ENCODE peak calls at places on chromosomes 5 and 9, in five cellular contexts. One of them, this sample, is unnamed.

GRCh38 chr9:1837453-1838084 is 177.6 kb upstream of the SMARCA2 start:
- DNase-seq in NCI-H345: peak
- DNase-seq in Right ventricle myocardium inferior: no peak
- DNase-seq in G401: peak
- DNase-seq in hepatic stellate cell: peak
- DNase-seq in this sample: no peak

GRCh38 chr9:137680445-137681358 is 61.9 kb downstream of the EHMT1 start:
- DNase-seq in NCI-H345: no peak
- DNase-seq in hepatic stellate cell: no peak
- DNase-seq in Right ventricle myocardium inferior: no peak
- DNase-seq in G401: no peak
- DNase-seq in this sample: no peak

GRCh38 chr5:138985256-138985655 is 110.1 kb upstream of the LRRTM2 start:
- DNase-seq in G401: no peak
- DNase-seq in hepatic stellate cell: no peak
- DNase-seq in NCI-H345: no peak
- DNase-seq in Right ventricle myocardium inferior: no peak
- DNase-seq in this sample: no peak

GRCh38 chr5:176675676-176676360 is 28.5 kb downstream of the TSPAN17 start:
- DNase-seq in NCI-H345: no peak
- DNase-seq in Right ventricle myocardium inferior: no peak
- DNase-seq in G401: peak
- DNase-seq in hepatic stellate cell: peak
- DNase-seq in this sample: no peak

GRCh38 chr5:54013556-54014157 is 296.7 kb downstream of the ARL15 start:
- DNase-seq in hepatic stellate cell: peak
- DNase-seq in Right ventricle myocardium inferior: peak
- DNase-seq in G401: no peak
- DNase-seq in NCI-H345: no peak
- DNase-seq in this sample: no peak

GRCh38 chr5:76709762-76710161 is 6.2 kb upstream of the F2R start:
- DNase-seq in hepatic stellate cell: peak
- DNase-seq in Right ventricle myocardium inferior: no peak
- DNase-seq in G401: no peak
- DNase-seq in NCI-H345: no peak
- DNase-seq in this sample: no peak

GRCh38 chr9:114671605-114672004 is 10.4 kb downstream of the TEX48 start:
- DNase-seq in G401: no peak
- DNase-seq in Right ventricle myocardium inferior: no peak
- DNase-seq in hepatic stellate cell: no peak
- DNase-seq in NCI-H345: peak
- DNase-seq in this sample: no peak

GRCh38 chr5:103475629-103476240 is 86.9 kb downstream of the NUDT12 start:
- DNase-seq in G401: peak
- DNase-seq in hepatic stellate cell: no peak
- DNase-seq in Right ventricle myocardium inferior: no peak
- DNase-seq in NCI-H345: peak
- DNase-seq in this sample: peak

GRCh38 chr5:1008451-1009358 is at the start of gene NKD2:
- DNase-seq in hepatic stellate cell: peak
- DNase-seq in G401: no peak
- DNase-seq in NCI-H345: peak
- DNase-seq in Right ventricle myocardium inferior: no peak
- DNase-seq in this sample: no peak

GRCh38 chr5:18745988-18746615 is 1111.8 kb downstream of the TAF11L14 start:
- DNase-seq in Right ventricle myocardium inferior: peak
- DNase-seq in NCI-H345: peak
- DNase-seq in hepatic stellate cell: peak
- DNase-seq in G401: no peak
- DNase-seq in this sample: peak

GRCh38 chr5:33891731-33892418 is at the start of gene ADAMTS12:
- DNase-seq in G401: no peak
- DNase-seq in Right ventricle myocardium inferior: peak
- DNase-seq in hepatic stellate cell: peak
- DNase-seq in NCI-H345: no peak
- DNase-seq in this sample: no peak

GRCh38 chr9:655875-656274 is 185.6 kb upstream of the DMRT1 start:
- DNase-seq in NCI-H345: no peak
- DNase-seq in Right ventricle myocardium inferior: peak
- DNase-seq in G401: no peak
- DNase-seq in hepatic stellate cell: no peak
- DNase-seq in this sample: no peak

GRCh38 chr5:76083555-76084495 is 642 bp downstream of the SV2C start:
- DNase-seq in NCI-H345: peak
- DNase-seq in hepatic stellate cell: no peak
- DNase-seq in G401: no peak
- DNase-seq in Right ventricle myocardium inferior: no peak
- DNase-seq in this sample: no peak

GRCh38 chr9:112360047-112360804 is 19.7 kb upstream of the HSDL2 start:
- DNase-seq in hepatic stellate cell: no peak
- DNase-seq in G401: no peak
- DNase-seq in NCI-H345: no peak
- DNase-seq in Right ventricle myocardium inferior: no peak
- DNase-seq in this sample: no peak

GRCh38 chr5:62457071-62457470 is 44.5 kb downstream of the IPO11 start:
- DNase-seq in Right ventricle myocardium inferior: no peak
- DNase-seq in hepatic stellate cell: no peak
- DNase-seq in NCI-H345: no peak
- DNase-seq in G401: no peak
- DNase-seq in this sample: no peak

GRCh38 chr9:99660191-99660636 is 161.5 kb upstream of the NR4A3 start:
- DNase-seq in Right ventricle myocardium inferior: no peak
- DNase-seq in NCI-H345: no peak
- DNase-seq in G401: peak
- DNase-seq in hepatic stellate cell: no peak
- DNase-seq in this sample: no peak

GRCh38 chr9:34995288-34996060 is 5.9 kb downstream of the DNAJB5 start:
- DNase-seq in NCI-H345: no peak
- DNase-seq in hepatic stellate cell: peak
- DNase-seq in Right ventricle myocardium inferior: no peak
- DNase-seq in G401: peak
- DNase-seq in this sample: no peak

GRCh38 chr9:112520069-112520468 is 33.4 kb downstream of the KIAA1958 start:
- DNase-seq in Right ventricle myocardium inferior: no peak
- DNase-seq in G401: no peak
- DNase-seq in hepatic stellate cell: no peak
- DNase-seq in NCI-H345: no peak
- DNase-seq in this sample: no peak

GRCh38 chr5:73998496-73998895 is 372.5 kb downstream of the ARHGEF28 start:
- DNase-seq in hepatic stellate cell: no peak
- DNase-seq in Right ventricle myocardium inferior: no peak
- DNase-seq in G401: no peak
- DNase-seq in NCI-H345: peak
- DNase-seq in this sample: no peak

GRCh38 chr9:85723220-85723619 is 18.5 kb downstream of the AGTPBP1 start:
- DNase-seq in G401: no peak
- DNase-seq in NCI-H345: no peak
- DNase-seq in Right ventricle myocardium inferior: no peak
- DNase-seq in hepatic stellate cell: no peak
- DNase-seq in this sample: no peak

GRCh38 chr9:97557606-97558095 is 56.2 kb downstream of the TMOD1 start:
- DNase-seq in NCI-H345: no peak
- DNase-seq in hepatic stellate cell: no peak
- DNase-seq in Right ventricle myocardium inferior: peak
- DNase-seq in G401: peak
- DNase-seq in this sample: no peak

GRCh38 chr9:130772185-130772584 is 62.9 kb upstream of the ABL1 start:
- DNase-seq in NCI-H345: no peak
- DNase-seq in hepatic stellate cell: no peak
- DNase-seq in G401: no peak
- DNase-seq in Right ventricle myocardium inferior: no peak
- DNase-seq in this sample: no peak

GRCh38 chr9:99335280-99335679 is 113.2 kb downstream of the SEC61B start:
- DNase-seq in hepatic stellate cell: no peak
- DNase-seq in NCI-H345: no peak
- DNase-seq in G401: no peak
- DNase-seq in Right ventricle myocardium inferior: no peak
- DNase-seq in this sample: no peak

GRCh38 chr9:137311971-137312851 is 10.1 kb upstream of the NRARP start:
- DNase-seq in Right ventricle myocardium inferior: no peak
- DNase-seq in NCI-H345: no peak
- DNase-seq in G401: no peak
- DNase-seq in hepatic stellate cell: peak
- DNase-seq in this sample: no peak

GRCh38 chr9:112546149-112547012 is 59.8 kb downstream of the KIAA1958 start:
- DNase-seq in G401: no peak
- DNase-seq in hepatic stellate cell: no peak
- DNase-seq in Right ventricle myocardium inferior: no peak
- DNase-seq in NCI-H345: no peak
- DNase-seq in this sample: no peak

GRCh38 chr5:115304496-115304895 is 8.0 kb upstream of the CCDC112 start:
- DNase-seq in Right ventricle myocardium inferior: no peak
- DNase-seq in NCI-H345: no peak
- DNase-seq in hepatic stellate cell: no peak
- DNase-seq in G401: no peak
- DNase-seq in this sample: no peak

GRCh38 chr9:116737137-116737546 is 50.0 kb downstream of the TRIM32 start:
- DNase-seq in G401: peak
- DNase-seq in hepatic stellate cell: peak
- DNase-seq in NCI-H345: peak
- DNase-seq in Right ventricle myocardium inferior: peak
- DNase-seq in this sample: peak

This sample was measured in NCI-H1436.